ENCODE peak calls at places on chromosome 11, in seven cellular contexts. One of them, this sample, is unnamed.

GRCh38 chr11:38019072-38019775 is 1421.2 kb upstream of the RAG2 start:
- DNase-seq in IMR-90: no peak
- DNase-seq in H9: peak; percentile 63
- DNase-seq in neuronal stem cell: no peak
- DNase-seq in mesenchymal stem cell: no peak
- DNase-seq in trophoblast cell: peak; percentile 29
- DNase-seq in H1: no peak
- DNase-seq in this sample: peak; percentile 61

GRCh38 chr11:34252651-34253050 is 105.2 kb downstream of the ABTB2 start:
- DNase-seq in IMR-90: no peak
- DNase-seq in H9: no peak
- DNase-seq in neuronal stem cell: no peak
- DNase-seq in mesenchymal stem cell: no peak
- DNase-seq in trophoblast cell: no peak
- DNase-seq in H1: no peak
- DNase-seq in this sample: no peak

GRCh38 chr11:58900479-58901420 is 38.5 kb upstream of the GLYATL1 start:
- DNase-seq in IMR-90: peak; percentile 73
- DNase-seq in H9: peak; percentile 94
- DNase-seq in neuronal stem cell: peak; percentile 92
- DNase-seq in mesenchymal stem cell: peak; percentile 81
- DNase-seq in trophoblast cell: peak; percentile 80
- DNase-seq in H1: peak; percentile 95
- DNase-seq in this sample: peak; percentile 99

GRCh38 chr11:64485077-64485476 is 105.9 kb upstream of the SLC22A12 start:
- DNase-seq in IMR-90: no peak
- DNase-seq in H9: no peak
- DNase-seq in neuronal stem cell: no peak
- DNase-seq in mesenchymal stem cell: no peak
- DNase-seq in trophoblast cell: no peak
- DNase-seq in H1: no peak
- DNase-seq in this sample: no peak

GRCh38 chr11:133966147-133966546 is 9.4 kb upstream of the IGSF9B start:
- DNase-seq in IMR-90: no peak
- DNase-seq in H9: no peak
- DNase-seq in neuronal stem cell: no peak
- DNase-seq in mesenchymal stem cell: no peak
- DNase-seq in trophoblast cell: no peak
- DNase-seq in H1: no peak
- DNase-seq in this sample: no peak

GRCh38 chr11:2415601-2416380 is 15.2 kb downstream of the TSSC4 start:
- DNase-seq in IMR-90: no peak
- DNase-seq in H9: peak; percentile 44
- DNase-seq in neuronal stem cell: no peak
- DNase-seq in mesenchymal stem cell: no peak
- DNase-seq in trophoblast cell: no peak
- DNase-seq in H1: no peak
- DNase-seq in this sample: no peak

GRCh38 chr11:120482149-120482548 is 29.4 kb upstream of the GRIK4 start:
- DNase-seq in IMR-90: peak; percentile 39
- DNase-seq in H9: no peak
- DNase-seq in neuronal stem cell: no peak
- DNase-seq in mesenchymal stem cell: peak; percentile 35
- DNase-seq in trophoblast cell: peak; percentile 96
- DNase-seq in H1: no peak
- DNase-seq in this sample: no peak

GRCh38 chr11:13776134-13776815 is 107.8 kb downstream of the FAR1 start:
- DNase-seq in IMR-90: no peak
- DNase-seq in H9: peak; percentile 41
- DNase-seq in neuronal stem cell: no peak
- DNase-seq in mesenchymal stem cell: no peak
- DNase-seq in trophoblast cell: no peak
- DNase-seq in H1: no peak
- DNase-seq in this sample: peak; percentile 84

GRCh38 chr11:27720277-27720830 is 20.1 kb upstream of the BDNF start:
- DNase-seq in IMR-90: peak; percentile 68
- DNase-seq in H9: peak; percentile 80
- DNase-seq in neuronal stem cell: peak; percentile 88
- DNase-seq in mesenchymal stem cell: peak; percentile 77
- DNase-seq in trophoblast cell: peak; percentile 68
- DNase-seq in H1: no peak
- DNase-seq in this sample: peak; percentile 79

GRCh38 chr11:45100338-45100737 is 46.1 kb upstream of the PRDM11 start:
- DNase-seq in IMR-90: peak; percentile 46
- DNase-seq in H9: peak; percentile 84
- DNase-seq in neuronal stem cell: no peak
- DNase-seq in mesenchymal stem cell: peak; percentile 85
- DNase-seq in trophoblast cell: peak; percentile 15
- DNase-seq in H1: no peak
- DNase-seq in this sample: peak; percentile 85

GRCh38 chr11:109298865-109299264 is 123.1 kb upstream of the C11orf87 start:
- DNase-seq in IMR-90: no peak
- DNase-seq in H9: no peak
- DNase-seq in neuronal stem cell: no peak
- DNase-seq in mesenchymal stem cell: no peak
- DNase-seq in trophoblast cell: peak; percentile 37
- DNase-seq in H1: no peak
- DNase-seq in this sample: no peak

GRCh38 chr11:44266056-44266780 is 43.7 kb downstream of the ALX4 start:
- DNase-seq in IMR-90: no peak
- DNase-seq in H9: no peak
- DNase-seq in neuronal stem cell: no peak
- DNase-seq in mesenchymal stem cell: no peak
- DNase-seq in trophoblast cell: no peak
- DNase-seq in H1: no peak
- DNase-seq in this sample: peak; percentile 26

GRCh38 chr11:17932472-17932871 is 80.4 kb downstream of the SERGEF start:
- DNase-seq in IMR-90: no peak
- DNase-seq in H9: no peak
- DNase-seq in neuronal stem cell: no peak
- DNase-seq in mesenchymal stem cell: no peak
- DNase-seq in trophoblast cell: no peak
- DNase-seq in H1: no peak
- DNase-seq in this sample: peak; percentile 11

GRCh38 chr11:57278721-57279095 is 41.7 kb upstream of the APLNR start:
- DNase-seq in IMR-90: no peak
- DNase-seq in H9: no peak
- DNase-seq in neuronal stem cell: no peak
- DNase-seq in mesenchymal stem cell: no peak
- DNase-seq in trophoblast cell: no peak
- DNase-seq in H1: no peak
- DNase-seq in this sample: peak; percentile 43

GRCh38 chr11:47233989-47234668 is 14.5 kb downstream of the ACP2 start:
- DNase-seq in IMR-90: peak; percentile 67
- DNase-seq in H9: peak; percentile 50
- DNase-seq in neuronal stem cell: no peak
- DNase-seq in mesenchymal stem cell: peak; percentile 81
- DNase-seq in trophoblast cell: peak; percentile 81
- DNase-seq in H1: no peak
- DNase-seq in this sample: peak; percentile 75

GRCh38 chr11:110130642-110131238 is 37.5 kb downstream of the ZC3H12C start:
- DNase-seq in IMR-90: peak; percentile 67
- DNase-seq in H9: peak; percentile 42
- DNase-seq in neuronal stem cell: peak; percentile 86
- DNase-seq in mesenchymal stem cell: no peak
- DNase-seq in trophoblast cell: peak; percentile 5
- DNase-seq in H1: peak; percentile 0
- DNase-seq in this sample: peak; percentile 82

GRCh38 chr11:130666781-130667251 is 218.4 kb downstream of the ADAMTS15 start:
- DNase-seq in IMR-90: peak; percentile 51
- DNase-seq in H9: no peak
- DNase-seq in neuronal stem cell: no peak
- DNase-seq in mesenchymal stem cell: peak; percentile 39
- DNase-seq in trophoblast cell: no peak
- DNase-seq in H1: no peak
- DNase-seq in this sample: peak; percentile 27

GRCh38 chr11:118790357-118791014 is 478 bp downstream of the DDX6 start:
- DNase-seq in IMR-90: peak; percentile 56
- DNase-seq in H9: peak; percentile 66
- DNase-seq in neuronal stem cell: peak; percentile 53
- DNase-seq in mesenchymal stem cell: peak; percentile 76
- DNase-seq in trophoblast cell: peak; percentile 21
- DNase-seq in H1: no peak
- DNase-seq in this sample: peak; percentile 86

GRCh38 chr11:118791961-118792578 is 1.1 kb upstream of the DDX6 start:
- DNase-seq in IMR-90: no peak
- DNase-seq in H9: peak; percentile 39
- DNase-seq in neuronal stem cell: peak; percentile 20
- DNase-seq in mesenchymal stem cell: no peak
- DNase-seq in trophoblast cell: no peak
- DNase-seq in H1: no peak
- DNase-seq in this sample: peak; percentile 62

GRCh38 chr11:118792642-118793124 is 1.7 kb upstream of the DDX6 start:
- DNase-seq in IMR-90: peak; percentile 94
- DNase-seq in H9: peak; percentile 93
- DNase-seq in neuronal stem cell: peak; percentile 77
- DNase-seq in mesenchymal stem cell: peak; percentile 96
- DNase-seq in trophoblast cell: peak; percentile 92
- DNase-seq in H1: peak; percentile 86
- DNase-seq in this sample: peak; percentile 99

GRCh38 chr11:118789501-118790356 is 1.2 kb downstream of the DDX6 start:
- DNase-seq in IMR-90: no peak
- DNase-seq in H9: no peak
- DNase-seq in neuronal stem cell: peak; percentile 18
- DNase-seq in mesenchymal stem cell: peak; percentile 43
- DNase-seq in trophoblast cell: peak; percentile 51
- DNase-seq in H1: no peak
- DNase-seq in this sample: peak; percentile 95

DNA sequence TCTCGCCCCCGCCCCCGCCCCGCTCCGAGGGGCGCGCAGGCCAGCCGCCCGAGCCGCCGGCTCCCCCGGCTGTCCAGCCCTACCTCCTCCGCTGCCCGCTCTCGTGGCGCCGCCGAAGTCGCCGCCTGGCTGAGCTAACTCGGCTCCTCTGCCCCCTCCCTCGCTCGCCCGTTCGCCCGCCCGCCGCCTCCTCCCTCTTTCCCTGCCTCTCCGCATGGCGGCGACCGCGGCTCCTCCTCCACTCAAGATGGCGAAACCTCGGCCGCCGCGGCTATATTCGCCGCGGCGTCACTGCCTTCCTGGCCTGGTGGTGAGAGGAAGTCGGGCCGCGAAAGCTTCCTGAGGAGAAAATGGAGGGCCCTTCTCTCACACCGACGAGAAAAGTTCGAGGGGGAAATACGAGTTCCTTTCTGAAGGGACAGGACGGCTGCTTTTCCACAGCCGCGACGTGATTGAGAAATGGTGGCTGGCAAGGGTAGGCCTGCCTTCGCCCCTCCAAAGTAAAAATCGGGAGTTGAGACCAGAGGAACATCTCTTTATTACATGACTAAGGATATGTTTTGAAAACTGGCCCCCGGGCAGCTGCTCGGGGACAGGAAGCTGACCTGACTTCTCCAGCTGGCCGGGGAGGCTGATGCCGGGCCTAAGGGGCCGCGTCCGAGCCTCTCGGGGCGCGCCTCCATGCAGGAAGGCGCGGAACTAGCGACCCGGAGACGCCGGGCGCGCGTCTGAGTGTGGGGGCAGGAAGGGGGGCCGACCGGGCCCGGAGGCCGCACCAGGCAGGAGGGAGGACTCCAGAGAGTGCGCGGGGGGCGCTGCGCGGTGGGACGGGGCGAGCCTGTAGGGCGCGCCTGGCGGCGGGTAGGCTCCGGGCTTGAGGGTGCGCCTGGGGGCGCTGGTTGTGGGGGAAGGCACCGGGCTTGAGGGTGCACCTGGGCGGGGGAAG is at the start of gene DDX6:
- DNase-seq in IMR-90: peak; percentile 86
- DNase-seq in H9: peak; percentile 84
- DNase-seq in neuronal stem cell: peak; percentile 79
- DNase-seq in mesenchymal stem cell: peak; percentile 92
- DNase-seq in trophoblast cell: peak; percentile 86
- DNase-seq in H1: peak; percentile 25
- DNase-seq in this sample: peak; percentile 93
- H3K23ac ChIP-seq in IMR-90: peak within 1 kb of the TSS; percentile 99
- H3K23ac ChIP-seq in H9: no peak within 1 kb of the TSS
- H3K23ac ChIP-seq in neuronal stem cell: peak within 1 kb of the TSS; percentile 97
- H3K23ac ChIP-seq in mesenchymal stem cell: peak within 1 kb of the TSS; percentile 93
- H3K23ac ChIP-seq in trophoblast cell: peak within 1 kb of the TSS; percentile 82
- H3K23ac ChIP-seq in H1: no peak within 1 kb of the TSS
- H3K23ac ChIP-seq in this sample: peak within 1 kb of the TSS; percentile 98

GRCh38 chr11:73085189-73085875 is 56.8 kb downstream of the FCHSD2 start:
- DNase-seq in IMR-90: peak; percentile 63
- DNase-seq in H9: no peak
- DNase-seq in neuronal stem cell: no peak
- DNase-seq in mesenchymal stem cell: peak; percentile 14
- DNase-seq in trophoblast cell: peak; percentile 11
- DNase-seq in H1: no peak
- DNase-seq in this sample: peak; percentile 11

GRCh38 chr11:73087730-73088129 is 54.4 kb downstream of the FCHSD2 start:
- DNase-seq in IMR-90: peak; percentile 53
- DNase-seq in H9: no peak
- DNase-seq in neuronal stem cell: no peak
- DNase-seq in mesenchymal stem cell: peak; percentile 37
- DNase-seq in trophoblast cell: peak; percentile 34
- DNase-seq in H1: no peak
- DNase-seq in this sample: no peak
- H3K23ac ChIP-seq in IMR-90: peak overlapping the region; percentile 79
- H3K23ac ChIP-seq in H9: no peak overlapping the region
- H3K23ac ChIP-seq in neuronal stem cell: no peak overlapping the region
- H3K23ac ChIP-seq in mesenchymal stem cell: no peak overlapping the region
- H3K23ac ChIP-seq in trophoblast cell: no peak overlapping the region
- H3K23ac ChIP-seq in H1: no peak overlapping the region
- H3K23ac ChIP-seq in this sample: no peak overlapping the region

DNA sequence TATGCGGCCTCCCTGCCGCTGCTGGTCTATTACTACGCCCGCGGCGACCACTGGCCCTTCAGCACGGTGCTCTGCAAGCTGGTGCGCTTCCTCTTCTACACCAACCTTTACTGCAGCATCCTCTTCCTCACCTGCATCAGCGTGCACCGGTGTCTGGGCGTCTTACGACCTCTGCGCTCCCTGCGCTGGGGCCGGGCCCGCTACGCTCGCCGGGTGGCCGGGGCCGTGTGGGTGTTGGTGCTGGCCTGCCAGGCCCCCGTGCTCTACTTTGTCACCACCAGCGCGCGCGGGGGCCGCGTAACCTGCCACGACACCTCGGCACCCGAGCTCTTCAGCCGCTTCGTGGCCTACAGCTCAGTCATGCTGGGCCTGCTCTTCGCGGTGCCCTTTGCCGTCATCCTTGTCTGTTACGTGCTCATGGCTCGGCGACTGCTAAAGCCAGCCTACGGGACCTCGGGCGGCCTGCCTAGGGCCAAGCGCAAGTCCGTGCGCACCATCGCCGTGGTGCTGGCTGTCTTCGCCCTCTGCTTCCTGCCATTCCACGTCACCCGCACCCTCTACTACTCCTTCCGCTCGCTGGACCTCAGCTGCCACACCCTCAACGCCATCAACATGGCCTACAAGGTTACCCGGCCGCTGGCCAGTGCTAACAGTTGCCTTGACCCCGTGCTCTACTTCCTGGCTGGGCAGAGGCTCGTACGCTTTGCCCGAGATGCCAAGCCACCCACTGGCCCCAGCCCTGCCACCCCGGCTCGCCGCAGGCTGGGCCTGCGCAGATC is 16.5 kb downstream of the P2RY2 start:
- DNase-seq in IMR-90: no peak
- DNase-seq in H9: peak; percentile 24
- DNase-seq in neuronal stem cell: no peak
- DNase-seq in mesenchymal stem cell: no peak
- DNase-seq in trophoblast cell: no peak
- DNase-seq in H1: no peak
- DNase-seq in this sample: no peak
- H3K23ac ChIP-seq in IMR-90: no peak overlapping the region
- H3K23ac ChIP-seq in H9: no peak overlapping the region
- H3K23ac ChIP-seq in neuronal stem cell: peak overlapping the region; percentile 77
- H3K23ac ChIP-seq in mesenchymal stem cell: peak overlapping the region; percentile 30
- H3K23ac ChIP-seq in trophoblast cell: no peak overlapping the region
- H3K23ac ChIP-seq in H1: no peak overlapping the region
- H3K23ac ChIP-seq in this sample: no peak overlapping the region

GRCh38 chr11:93704237-93704636 is 37.1 kb downstream of the TAF1D start:
- DNase-seq in IMR-90: no peak
- DNase-seq in H9: no peak
- DNase-seq in neuronal stem cell: no peak
- DNase-seq in mesenchymal stem cell: no peak
- DNase-seq in trophoblast cell: peak; percentile 35
- DNase-seq in H1: no peak
- DNase-seq in this sample: peak; percentile 39
- H3K23ac ChIP-seq in IMR-90: no peak overlapping the region
- H3K23ac ChIP-seq in H9: no peak overlapping the region
- H3K23ac ChIP-seq in neuronal stem cell: no peak overlapping the region
- H3K23ac ChIP-seq in mesenchymal stem cell: no peak overlapping the region
- H3K23ac ChIP-seq in trophoblast cell: no peak overlapping the region
- H3K23ac ChIP-seq in H1: no peak overlapping the region
- H3K23ac ChIP-seq in this sample: no peak overlapping the region

This sample was measured in mesendoderm.